ENCODE peak calls at places on chromosomes 6 and 20, in seven cellular contexts. N, W, Q, Y, S, P and J are unnamed samples. For H3K79me2, the result is how much of the 10 kb centered on the place peaks cover.

GRCh38 chr20:6416371-6416770 is 293.5 kb upstream of the FERMT1 start:
- DNase-seq in N (no peak), W (no peak), Q (no peak), Y (no peak), S (no peak), P (no peak), J (no peak)

GRCh38 chr6:6379573-6379972 is 59.1 kb upstream of the F13A1 start:
- DNase-seq in N (no peak), W (no peak), Q (no peak), Y (no peak), S (peak), P (no peak), J (no peak)

GRCh38 chr20:62201173-62202082 is 18.6 kb downstream of the MTG2 start:
- DNase-seq in N (no peak), W (no peak), Q (no peak), Y (no peak), S (no peak), P (no peak), J (no peak)

GRCh38 chr6:56772737-56773184 is 130.1 kb upstream of the DST start:
- DNase-seq in N (peak), W (no peak), Q (no peak), Y (peak), S (peak), P (peak), J (no peak)

GRCh38 chr20:34110025-34111013 is 1.7 kb downstream of the EIF2S2 start:
- DNase-seq in N (no peak), W (no peak), Q (peak), Y (peak), S (peak), P (no peak), J (peak)

GRCh38 chr6:20841806-20842205 is 307.5 kb downstream of the CDKAL1 start:
- DNase-seq in N (no peak), W (no peak), Q (no peak), Y (no peak), S (no peak), P (no peak), J (no peak)

GRCh38 chr20:45117581-45117980 is 2.6 kb upstream of the WFDC5 start:
- DNase-seq in N (no peak), W (no peak), Q (no peak), Y (no peak), S (no peak), P (peak), J (peak)

GRCh38 chr6:138757131-138757530 is 16.4 kb upstream of the CCDC28A start:
- DNase-seq in N (no peak), W (no peak), Q (no peak), Y (no peak), S (peak), P (no peak), J (no peak)

GRCh38 chr6:71420693-71421328 is 132.2 kb downstream of the OGFRL1 start:
- DNase-seq in N (peak), W (peak), Q (no peak), Y (peak), S (peak), P (peak), J (peak)

GRCh38 chr6:217048-217659 is 75.1 kb upstream of the DUSP22 start:
- DNase-seq in N (no peak), W (peak), Q (peak), Y (no peak), S (no peak), P (no peak), J (peak)

GRCh38 chr20:829531-829930 is 4.0 kb upstream of the FAM110A start:
- DNase-seq in N (peak), W (no peak), Q (no peak), Y (no peak), S (peak), P (no peak), J (no peak)

GRCh38 chr6:31794294-31794865 is 1.2 kb downstream of the VARS1 start:
- DNase-seq in N (no peak), W (no peak), Q (no peak), Y (peak), S (peak), P (peak), J (peak)

GRCh38 chr6:31791324-31792089 is 4.0 kb downstream of the VARS1 start:
- DNase-seq in N (no peak), W (peak), Q (peak), Y (peak), S (peak), P (peak), J (no peak)

GRCh38 chr6:31794866-31795615 is 511 bp downstream of the VARS1 start:
- DNase-seq in N (no peak), W (peak), Q (no peak), Y (peak), S (peak), P (no peak), J (no peak)

GRCh38 chr6:31792090-31792374 is 3.5 kb downstream of the VARS1 start:
- DNase-seq in N (no peak), W (no peak), Q (no peak), Y (no peak), S (no peak), P (no peak), J (no peak)

GRCh38 chr6:31792741-31793140 is 2.8 kb downstream of the VARS1 start:
- DNase-seq in N (peak), W (no peak), Q (no peak), Y (no peak), S (peak), P (peak), J (no peak)
- H3K79me2 ChIP-seq in N (under half), W (under half), Q (under half), Y (under half), S (under half), P (half or more), J (half or more)

GRCh38 chr6:118122801-118123200 is 215.7 kb downstream of the SLC35F1 start:
- DNase-seq in N (no peak), W (no peak), Q (no peak), Y (no peak), S (no peak), P (no peak), J (peak)

GRCh38 chr6:118123503-118124037 is 216.5 kb downstream of the SLC35F1 start:
- DNase-seq in N (no peak), W (no peak), Q (no peak), Y (no peak), S (no peak), P (no peak), J (no peak)

GRCh38 chr6:118122161-118122560 is 215.1 kb downstream of the SLC35F1 start:
- DNase-seq in N (no peak), W (no peak), Q (no peak), Y (no peak), S (no peak), P (no peak), J (no peak)

GRCh38 chr6:118128755-118129154 is 221.7 kb downstream of the SLC35F1 start:
- DNase-seq in N (no peak), W (no peak), Q (no peak), Y (no peak), S (no peak), P (no peak), J (no peak)

DNA sequence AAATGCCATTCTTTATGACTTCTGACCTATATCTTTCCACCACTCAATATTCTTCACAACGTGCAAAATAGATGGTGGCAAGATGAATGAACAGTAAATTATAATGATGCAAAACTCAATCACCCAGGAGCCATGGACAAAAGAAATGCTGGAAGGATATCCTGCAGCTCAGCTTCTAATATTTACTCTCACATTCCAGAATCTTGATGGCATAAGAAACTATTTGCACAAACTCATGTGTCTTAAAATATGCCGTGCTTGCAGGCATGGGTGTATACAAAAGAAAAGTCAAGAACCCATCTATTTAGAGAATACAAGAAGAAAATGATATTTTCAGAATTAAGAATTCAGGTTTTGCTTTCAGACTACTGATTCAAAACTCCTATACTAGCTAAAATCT is 217.8 kb downstream of the SLC35F1 start:
- DNase-seq in N (no peak), W (no peak), Q (no peak), Y (no peak), S (no peak), P (no peak), J (no peak)
- TF ChIP-seq CTCF in N (no peak), W (no peak), Q (no peak), Y (no peak), S (no peak), P (no peak), J (no peak)

GRCh38 chr20:17661121-17661744 is 20.8 kb downstream of the RRBP1 start:
- DNase-seq in N (no peak), W (no peak), Q (peak), Y (no peak), S (peak), P (no peak), J (no peak)

GRCh38 chr20:17663486-17663885 is 18.6 kb downstream of the RRBP1 start:
- DNase-seq in N (peak), W (no peak), Q (no peak), Y (no peak), S (peak), P (no peak), J (no peak)

GRCh38 chr20:17664025-17664638 is 17.9 kb downstream of the RRBP1 start:
- DNase-seq in N (peak), W (no peak), Q (no peak), Y (no peak), S (peak), P (no peak), J (no peak)

GRCh38 chr20:17663040-17663399 is 19.0 kb downstream of the RRBP1 start:
- DNase-seq in N (no peak), W (no peak), Q (no peak), Y (no peak), S (no peak), P (no peak), J (no peak)

DNA sequence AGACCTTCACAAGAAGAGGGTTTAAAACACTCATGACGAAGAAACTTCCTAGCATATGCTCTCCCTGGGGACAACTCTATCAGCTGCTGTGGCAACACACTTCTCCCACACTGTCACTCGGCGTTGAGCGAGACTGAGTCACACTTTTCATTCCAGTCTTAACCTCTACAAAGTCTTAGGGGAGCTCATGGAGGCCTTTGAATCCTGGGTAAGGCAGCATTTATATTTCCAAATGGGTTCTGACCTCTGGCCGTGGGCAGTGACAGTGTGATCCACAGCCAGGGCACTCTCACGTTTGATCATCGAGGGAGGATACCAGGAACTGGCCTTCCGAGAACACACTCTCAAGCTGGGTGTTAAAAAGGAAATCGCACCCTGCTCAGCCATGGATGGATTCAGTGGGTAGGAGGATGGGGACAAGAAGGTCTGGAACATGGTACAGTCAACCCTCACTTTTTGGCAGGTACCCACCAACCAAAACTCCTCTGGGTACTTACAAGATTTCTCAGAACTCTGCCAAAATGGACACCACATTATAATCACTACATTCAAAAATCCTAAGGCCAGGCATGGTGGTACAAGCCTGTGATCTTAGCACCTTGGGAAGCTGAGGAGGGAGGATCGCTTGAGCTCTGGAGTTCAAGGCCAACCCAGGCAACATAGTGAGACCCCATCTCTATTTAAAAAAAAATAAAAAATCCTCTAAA is 19.6 kb downstream of the RRBP1 start:
- DNase-seq in N (peak), W (no peak), Q (no peak), Y (no peak), S (peak), P (no peak), J (no peak)
- H3K9ac ChIP-seq in N (peak), W (no peak), Q (no peak), Y (no peak), S (no peak), P (no peak), J (no peak)

GRCh38 chr6:72933216-72933615 is 292.1 kb downstream of the KHDC1L start:
- DNase-seq in N (no peak), W (no peak), Q (no peak), Y (no peak), S (no peak), P (no peak), J (no peak)
- H3K79me2 ChIP-seq in N (under half), W (under half), Q (under half), Y (under half), S (under half), P (under half), J (under half)

GRCh38 chr6:142887534-142887933 is 57.4 kb downstream of the HIVEP2 start:
- DNase-seq in N (no peak), W (no peak), Q (no peak), Y (no peak), S (no peak), P (no peak), J (peak)

GRCh38 chr6:142885182-142885867 is 59.7 kb downstream of the HIVEP2 start:
- DNase-seq in N (peak), W (no peak), Q (peak), Y (peak), S (peak), P (peak), J (peak)

GRCh38 chr6:142884214-142885035 is 60.6 kb downstream of the HIVEP2 start:
- DNase-seq in N (no peak), W (no peak), Q (no peak), Y (no peak), S (no peak), P (no peak), J (no peak)

GRCh38 chr6:142888461-142888860 is 56.5 kb downstream of the HIVEP2 start:
- DNase-seq in N (no peak), W (no peak), Q (no peak), Y (no peak), S (no peak), P (no peak), J (no peak)

DNA sequence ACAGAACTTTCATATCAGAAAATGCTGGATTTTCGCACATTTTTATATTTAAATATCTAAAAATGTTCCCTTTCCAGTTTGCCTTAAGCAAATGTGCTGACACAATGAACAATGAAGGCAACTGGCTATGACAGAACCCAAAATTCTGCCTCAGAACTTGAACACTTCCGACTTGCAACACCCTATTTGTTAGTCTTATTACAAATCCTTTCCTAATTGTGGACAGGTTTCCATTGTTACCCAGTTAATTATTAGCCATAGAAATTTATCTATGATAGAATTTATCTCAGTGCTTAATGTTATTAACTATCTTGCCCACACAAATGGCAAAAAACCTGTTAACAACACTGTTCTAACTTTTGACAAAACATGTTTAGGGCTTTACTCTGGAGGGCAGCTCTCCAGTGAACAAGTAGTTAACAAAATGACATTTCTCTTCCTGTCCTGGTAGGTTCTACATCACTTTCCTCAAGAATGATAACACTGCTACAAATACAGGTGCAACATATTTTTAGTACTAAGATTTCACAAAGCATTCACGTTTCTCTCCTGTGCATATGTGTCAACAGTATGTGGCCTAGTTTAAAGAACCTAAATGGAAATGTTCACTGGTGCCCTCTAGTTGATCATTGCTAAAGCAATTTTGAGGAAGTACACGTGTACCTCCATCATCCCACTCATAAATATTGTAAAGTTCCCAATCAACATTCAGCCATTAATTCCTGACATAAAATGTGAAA is 58.4 kb downstream of the HIVEP2 start:
- DNase-seq in N (peak), W (no peak), Q (peak), Y (peak), S (peak), P (peak), J (peak)
- TF ChIP-seq CTCF in N (peak), W (peak), Q (peak), Y (no peak), S (no peak), P (peak), J (peak)

DNA sequence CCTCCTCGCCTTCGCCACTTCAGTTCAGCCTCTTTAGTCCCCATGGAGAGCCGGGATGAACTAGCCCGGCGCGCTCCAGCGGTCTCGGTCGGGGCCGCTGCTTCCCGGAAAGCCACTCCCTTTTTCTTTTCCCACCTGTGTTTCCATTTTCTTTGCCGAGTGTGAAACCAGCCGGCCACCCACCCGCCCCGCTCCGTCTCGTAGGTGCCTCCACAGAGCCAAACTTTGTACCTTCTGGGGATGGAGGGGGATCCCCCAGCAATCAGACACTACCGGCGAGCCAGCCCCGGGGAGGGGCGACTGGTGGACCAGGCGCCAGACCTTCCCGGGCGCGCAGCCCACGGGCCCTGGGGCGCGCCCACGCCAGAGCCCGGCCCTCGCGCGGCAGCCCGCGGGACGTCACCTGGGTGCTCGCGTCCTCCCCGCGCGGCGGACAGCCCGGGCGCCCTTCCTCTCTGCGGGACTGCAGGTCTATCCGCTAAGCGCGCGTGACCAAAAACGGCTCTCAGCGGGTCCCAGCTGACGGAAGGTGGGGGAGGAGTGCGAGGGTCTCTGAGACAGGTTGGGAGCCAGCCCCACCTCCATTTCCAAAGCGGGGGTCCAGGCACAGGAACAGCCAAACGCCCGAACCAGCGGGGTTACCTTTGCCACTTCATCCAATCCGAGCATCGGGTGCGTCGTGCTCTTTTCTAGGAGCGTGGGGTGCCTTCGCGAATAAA is at the start of gene MCHR2:
- DNase-seq in N (no peak), W (no peak), Q (no peak), Y (no peak), S (no peak), P (no peak), J (no peak)
- H3K9ac ChIP-seq in N (no peak), W (no peak), Q (no peak), Y (no peak), S (no peak), P (no peak), J (no peak)